ENCODE peak calls at places on chromosomes 7 and 10, in four cellular contexts. C is naive thymus-derived CD4-positive, alpha-beta T cell; H is heart left ventricle; X is small intestine. P is an unnamed sample.
A peak's percentile ranks its signal among the peaks of the same experiment; 100 is the strongest.

GRCh38 chr7:29968683-29969457 is 20.7 kb downstream of the SCRN1 start:
- DNase-seq in H (no peak), X (no peak), C (no peak), P (no peak)

GRCh38 chr10:10777723-10778122 is 239.9 kb upstream of the CELF2 start:
- DNase-seq in C (no peak), X (no peak), H (no peak), P (no peak)

GRCh38 chr10:30489291-30489823 is 55.4 kb downstream of the MAP3K8 start:
- DNase-seq in X (no peak), C (no peak), H (no peak), P (no peak)

GRCh38 chr7:73361340-73361739 is 33.4 kb downstream of the FKBP6 start:
- DNase-seq in H (no peak), C (no peak), X (no peak), P (no peak)

GRCh38 chr10:35375091-35375765 is 38.9 kb downstream of the CCNY start:
- DNase-seq in X (no peak), H (no peak), C (no peak), P (no peak)

GRCh38 chr7:29995652-29996051 is 6.1 kb upstream of the SCRN1 start:
- DNase-seq in H (no peak), X (no peak), C (no peak), P (no peak)

GRCh38 chr10:31148955-31149354 is 117.3 kb upstream of the ZNF438 start:
- DNase-seq in C (no peak), X (no peak), H (no peak), P (no peak)

GRCh38 chr10:71666607-71667373 is 52.8 kb downstream of the C10orf105 start:
- DNase-seq in X (no peak), H (no peak), C (no peak), P (no peak)

GRCh38 chr7:45645141-45645969 is 71.2 kb downstream of the ADCY1 start:
- DNase-seq in C (no peak), H (no peak), X (no peak), P (no peak)

GRCh38 chr7:18027628-18028027 is at the start of gene PRPS1L1:
- DNase-seq in H (no peak), C (no peak), X (no peak), P (no peak)

GRCh38 chr7:31919678-31920369 is 150.4 kb downstream of the PDE1C start:
- DNase-seq in H (no peak), C (no peak), X (no peak), P (no peak)

GRCh38 chr10:47370878-47371277 is 13.2 kb downstream of the ZNF488 start:
- DNase-seq in C (no peak), H (no peak), X (no peak), P (peak; percentile 20)

GRCh38 chr10:93150289-93150688 is 76.6 kb downstream of the CYP26A1 start:
- DNase-seq in C (no peak), H (no peak), X (no peak), P (no peak)

GRCh38 chr7:98922392-98923107 is 44.2 kb downstream of the TRRAP start:
- DNase-seq in C (no peak), X (peak; percentile 7), H (no peak), P (no peak)

GRCh38 chr7:94130716-94131115 is 126.6 kb upstream of the BET1 start:
- DNase-seq in H (no peak), C (no peak), X (no peak), P (no peak)

GRCh38 chr7:30699706-30700495 is 17.6 kb upstream of the CRHR2 start:
- DNase-seq in H (no peak), C (no peak), X (no peak), P (no peak)

GRCh38 chr7:42189535-42189934 is 47.5 kb downstream of the GLI3 start:
- DNase-seq in C (no peak), X (no peak), H (no peak), P (no peak)

GRCh38 chr7:129643545-129644170 is 32.1 kb downstream of the NRF1 start:
- DNase-seq in H (no peak), C (no peak), X (no peak), P (no peak)

GRCh38 chr10:4822208-4822607 is 3.8 kb upstream of the AKR1E2 start:
- DNase-seq in H (no peak), X (no peak), C (no peak), P (no peak)

GRCh38 chr7:43072530-43072929 is 39.9 kb upstream of the HECW1 start:
- DNase-seq in X (no peak), H (no peak), C (no peak), P (no peak)

GRCh38 chr7:94301024-94301588 is 93.6 kb upstream of the COL1A2 start:
- DNase-seq in X (peak; percentile 67), H (peak; percentile 76), C (no peak), P (no peak)

GRCh38 chr10:55351431-55351830 is 550.4 kb upstream of the PCDH15 start:
- DNase-seq in C (no peak), X (no peak), H (no peak), P (no peak)

GRCh38 chr7:12847001-12847400 is 159.6 kb downstream of the ARL4A start:
- DNase-seq in C (no peak), H (no peak), X (no peak), P (no peak)

GRCh38 chr7:107660381-107661080 is at the start of gene SLC26A4:
- DNase-seq in H (no peak), X (no peak), C (peak; percentile 54), P (no peak)

GRCh38 chr7:137001041-137001440 is 132.6 kb downstream of the CHRM2 start:
- DNase-seq in C (no peak), X (no peak), H (no peak), P (no peak)

GRCh38 chr7:50304911-50305621 is 550 bp downstream of the IKZF1 start:
- DNase-seq in X (peak; percentile 38), H (no peak), C (no peak), P (no peak)

GRCh38 chr7:114342431-114343181 is 72.0 kb upstream of the FOXP2 start:
- DNase-seq in H (no peak), C (no peak), X (no peak), P (no peak)

GRCh38 chr7:44693641-44694313 is 54.9 kb upstream of the ZMIZ2 start:
- DNase-seq in C (no peak), X (no peak), H (peak; percentile 59), P (no peak)

GRCh38 chr7:159218216-159219006 is 73.7 kb upstream of the VIPR2 start:
- DNase-seq in C (no peak), H (no peak), X (no peak), P (no peak)

GRCh38 chr7:94395141-94396041 is 696 bp downstream of the COL1A2 start:
- DNase-seq in H (peak; percentile 48), X (peak; percentile 56), C (peak; percentile 29), P (no peak)

GRCh38 chr7:22726345-22726848 is 603 bp upstream of the IL6 start:
- DNase-seq in C (peak; percentile 43), H (peak; percentile 31), X (peak; percentile 51), P (no peak)

GRCh38 chr10:128078136-128078969 is 47.9 kb downstream of the MKI67 start:
- DNase-seq in X (peak; percentile 45), H (no peak), C (peak; percentile 48), P (no peak)

DNA sequence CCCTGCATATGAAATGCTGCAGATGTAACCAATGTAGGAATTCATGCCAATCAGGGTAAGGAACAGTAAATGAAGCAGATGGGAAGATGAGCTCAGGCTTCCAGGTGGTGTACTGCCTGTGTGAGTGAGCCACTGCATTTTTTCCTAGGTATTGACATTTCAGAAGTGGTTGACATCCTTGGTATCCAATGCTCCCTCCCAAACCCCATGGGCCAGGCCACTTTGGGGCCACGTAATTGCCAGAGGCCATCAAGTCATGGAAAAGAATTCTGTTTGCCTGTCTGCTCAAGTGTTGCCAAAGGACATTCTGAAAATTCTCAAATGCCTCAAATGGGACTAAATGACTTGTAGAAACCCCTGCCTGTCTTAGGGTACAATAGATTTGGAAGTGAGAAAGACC is 384.6 kb downstream of the GATA3 start:
- DNase-seq in H (no peak), X (no peak), C (no peak), P (no peak)
- H3K4me1 ChIP-seq in H (no peaks in the 10 kb centered on the region), X (no peaks in the 10 kb centered on the region), C (peaks cover 19% of the 10 kb centered on the region), P (no peaks in the 10 kb centered on the region)

GRCh38 chr10:124064676-124065075 is 28.7 kb downstream of the CHST15 start:
- DNase-seq in X (peak; percentile 34), C (no peak), H (no peak), P (no peak)

GRCh38 chr10:124064158-124064603 is 29.2 kb downstream of the CHST15 start:
- DNase-seq in C (no peak), X (no peak), H (no peak), P (no peak)

GRCh38 chr10:124062390-124062789 is 31.0 kb downstream of the CHST15 start:
- DNase-seq in H (no peak), X (no peak), C (no peak), P (no peak)

GRCh38 chr10:124065382-124066155 is 27.8 kb downstream of the CHST15 start:
- DNase-seq in H (no peak), X (no peak), C (no peak), P (no peak)

DNA sequence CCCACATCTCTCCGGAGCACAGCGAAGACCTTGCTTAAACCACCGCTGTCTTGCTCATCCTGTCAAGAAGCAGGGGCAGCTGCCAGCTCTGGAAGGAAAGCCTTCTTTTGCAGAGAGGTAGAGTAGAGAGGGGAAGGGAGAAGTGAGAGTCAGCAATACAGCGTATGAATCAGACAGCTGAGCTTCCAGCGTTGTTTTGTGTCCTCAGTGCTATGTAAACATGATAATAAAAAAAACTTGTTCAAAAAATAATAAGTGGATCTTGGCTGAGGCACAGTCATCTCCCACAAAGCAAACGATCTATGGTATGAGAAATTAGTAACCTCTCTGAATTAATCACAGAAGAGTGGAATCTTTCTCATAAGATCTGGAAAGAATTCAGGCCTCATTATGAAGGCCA is 29.7 kb downstream of the CHST15 start:
- DNase-seq in C (no peak), X (peak; percentile 20), H (no peak), P (no peak)
- H3K4me1 ChIP-seq in C (no peaks in the 10 kb centered on the region), X (no peaks in the 10 kb centered on the region), H (peaks cover 18% of the 10 kb centered on the region), P (peaks cover 4% of the 10 kb centered on the region)

GRCh38 chr10:77881636-77882035 is 44.9 kb downstream of the DLG5 start:
- DNase-seq in C (no peak), X (peak; percentile 37), H (no peak), P (no peak)
- H3K4me1 ChIP-seq in C (peaks cover 10% of the 10 kb centered on the region), X (no peaks in the 10 kb centered on the region), H (peaks cover 27% of the 10 kb centered on the region), P (peaks cover 4% of the 10 kb centered on the region)

DNA sequence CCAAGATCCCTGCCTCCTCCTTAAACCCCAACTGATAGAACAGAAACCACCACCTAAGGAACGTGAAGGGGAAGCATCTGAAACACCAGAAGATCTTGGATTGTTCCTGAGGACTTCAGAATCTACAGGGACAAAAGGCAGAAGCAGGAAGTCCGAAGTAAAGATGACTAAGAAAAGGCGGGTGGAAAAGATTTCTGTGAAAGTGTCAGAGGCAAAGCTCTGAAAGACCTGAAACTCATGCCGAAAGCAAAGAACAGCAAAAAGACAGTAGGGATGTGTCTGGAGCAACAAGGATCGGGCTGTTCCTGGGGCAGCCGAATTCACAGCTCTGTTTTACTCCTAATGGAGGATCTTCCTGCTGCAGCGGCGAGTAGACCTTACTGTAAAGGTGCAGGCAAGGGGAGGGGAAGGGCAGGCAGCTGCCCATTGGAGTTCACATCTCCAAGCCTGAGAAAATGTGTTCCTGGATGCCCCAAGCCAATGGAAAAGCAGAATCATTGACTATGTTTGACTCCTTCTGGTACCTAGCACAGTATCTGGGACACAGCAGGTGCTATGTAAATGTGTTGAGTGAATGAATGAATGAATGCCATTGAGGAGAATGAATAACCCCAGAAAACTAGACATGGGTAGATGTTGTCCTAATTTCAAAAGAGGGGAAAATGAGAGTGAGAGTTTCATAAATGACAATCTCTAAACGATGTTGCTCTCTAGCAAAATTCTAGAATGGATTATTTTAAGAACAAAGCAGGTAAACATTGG is 40.4 kb downstream of the PDIA4 start:
- DNase-seq in H (no peak), X (no peak), C (no peak), P (no peak)
- H3K4me1 ChIP-seq in H (peaks cover 25% of the 10 kb centered on the region), X (no peaks in the 10 kb centered on the region), C (peaks cover 26% of the 10 kb centered on the region), P (peaks cover 7% of the 10 kb centered on the region)